ENCODE peak calls at places on chromosomes 4 and X, in four cellular contexts. S, T, V and I are unnamed samples. For H3K27me3, the result is how much of the 10 kb centered on the place peaks cover.

GRCh38 chr4:6092131-6092530 is 73.9 kb upstream of the C4orf50 start:
- DNase-seq in S (no peak), T (peak), V (no peak), I (no peak)

GRCh38 chr4:23680616-23681518 is 209.0 kb downstream of the PPARGC1A start:
- DNase-seq in S (no peak), T (no peak), V (no peak), I (no peak)

GRCh38 chr4:87838207-87838606 is 5.4 kb downstream of the MEPE start:
- DNase-seq in S (no peak), T (no peak), V (no peak), I (no peak)

GRCh38 chr4:7451434-7451789 is 16.7 kb upstream of the PSAPL1 start:
- DNase-seq in S (no peak), T (no peak), V (no peak), I (no peak)

GRCh38 chr4:20391224-20391623 is 139.5 kb downstream of the SLIT2 start:
- DNase-seq in S (no peak), T (no peak), V (no peak), I (no peak)

GRCh38 chr4:184591070-184591677 is 58.1 kb downstream of the CASP3 start:
- DNase-seq in S (no peak), T (no peak), V (no peak), I (no peak)

GRCh38 chr4:20444599-20445337 is 193.1 kb downstream of the SLIT2 start:
- DNase-seq in S (no peak), T (no peak), V (no peak), I (no peak)

GRCh38 chrX:107600366-107600765 is 27.9 kb upstream of the PRPS1 start:
- DNase-seq in S (no peak), T (no peak), V (no peak), I (no peak)

GRCh38 chrX:153684447-153685178 is 3.1 kb upstream of the SLC6A8 start:
- DNase-seq in S (peak), T (peak), V (peak), I (no peak)

GRCh38 chr4:112448211-112448745 is 67.7 kb downstream of the NEUROG2 start:
- DNase-seq in S (no peak), T (no peak), V (no peak), I (no peak)

GRCh38 chr4:38889143-38889542 is 21.5 kb downstream of the FAM114A1 start:
- DNase-seq in S (no peak), T (no peak), V (no peak), I (no peak)

GRCh38 chr4:20995591-20995990 is 295.3 kb downstream of the PACRGL start:
- DNase-seq in S (no peak), T (no peak), V (no peak), I (no peak)

GRCh38 chrX:45400380-45400779 is 199.7 kb upstream of the DIPK2B start:
- DNase-seq in S (no peak), T (no peak), V (no peak), I (no peak)

GRCh38 chrX:46912673-46913491 is 661 bp downstream of the JADE3 start:
- DNase-seq in S (peak), T (peak), V (peak), I (peak)

GRCh38 chr4:150327262-150327780 is 249.1 kb downstream of the DCLK2 start:
- DNase-seq in S (no peak), T (no peak), V (no peak), I (no peak)

GRCh38 chr4:96526625-96527024 is 686.7 kb downstream of the PDHA2 start:
- DNase-seq in S (no peak), T (no peak), V (no peak), I (no peak)

GRCh38 chr4:93684571-93684970 is 144.0 kb upstream of the ATOH1 start:
- DNase-seq in S (no peak), T (no peak), V (no peak), I (no peak)

GRCh38 chr4:52260507-52261302 is 209.6 kb downstream of the SPATA18 start:
- DNase-seq in S (no peak), T (peak), V (no peak), I (no peak)

GRCh38 chr4:19403786-19404185 is 847.9 kb upstream of the SLIT2 start:
- DNase-seq in S (no peak), T (no peak), V (no peak), I (no peak)

GRCh38 chr4:186912606-186913005 is 188.9 kb upstream of the FAT1 start:
- DNase-seq in S (no peak), T (no peak), V (no peak), I (no peak)

GRCh38 chrX:55451626-55451989 is 319 bp upstream of the MAGEH1 start:
- DNase-seq in S (no peak), T (no peak), V (no peak), I (no peak)

GRCh38 chr4:121016630-121017029 is 55.7 kb downstream of the NDNF start:
- DNase-seq in S (no peak), T (no peak), V (no peak), I (no peak)

GRCh38 chrX:21683910-21684309 is 25.8 kb upstream of the KLHL34 start:
- DNase-seq in S (no peak), T (no peak), V (no peak), I (no peak)

GRCh38 chr4:763922-764321 is 58.3 kb downstream of the PCGF3 start:
- DNase-seq in S (peak), T (no peak), V (no peak), I (no peak)

GRCh38 chr4:107156443-107156842 is 120.3 kb upstream of the DKK2 start:
- DNase-seq in S (no peak), T (no peak), V (no peak), I (no peak)

GRCh38 chr4:149553959-149554520 is 261.6 kb downstream of the IQCM start:
- DNase-seq in S (no peak), T (no peak), V (no peak), I (no peak)

DNA sequence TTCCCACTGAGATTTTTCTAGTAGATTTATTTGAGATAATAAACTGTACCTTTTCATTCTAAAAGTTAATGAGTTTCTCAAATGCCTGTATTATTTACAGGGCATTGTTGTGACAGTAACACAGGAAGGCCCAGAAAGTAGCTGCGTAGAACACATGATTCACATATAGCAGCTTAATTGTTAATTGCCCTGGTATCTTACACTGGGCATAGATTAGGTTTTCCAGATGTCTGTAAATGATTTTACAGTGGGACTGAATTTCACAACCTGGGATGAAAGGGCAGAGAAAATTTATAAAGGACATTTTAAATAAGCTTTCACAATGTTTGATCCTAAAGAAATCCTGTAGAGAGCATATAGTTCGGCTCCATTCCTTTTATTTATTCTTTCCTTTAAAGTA is 27.6 kb downstream of the UGT8 start:
- DNase-seq in S (no peak), T (no peak), V (no peak), I (no peak)
- H3K27me3 ChIP-seq in S (under half), T (under half), V (under half), I (under half)

DNA sequence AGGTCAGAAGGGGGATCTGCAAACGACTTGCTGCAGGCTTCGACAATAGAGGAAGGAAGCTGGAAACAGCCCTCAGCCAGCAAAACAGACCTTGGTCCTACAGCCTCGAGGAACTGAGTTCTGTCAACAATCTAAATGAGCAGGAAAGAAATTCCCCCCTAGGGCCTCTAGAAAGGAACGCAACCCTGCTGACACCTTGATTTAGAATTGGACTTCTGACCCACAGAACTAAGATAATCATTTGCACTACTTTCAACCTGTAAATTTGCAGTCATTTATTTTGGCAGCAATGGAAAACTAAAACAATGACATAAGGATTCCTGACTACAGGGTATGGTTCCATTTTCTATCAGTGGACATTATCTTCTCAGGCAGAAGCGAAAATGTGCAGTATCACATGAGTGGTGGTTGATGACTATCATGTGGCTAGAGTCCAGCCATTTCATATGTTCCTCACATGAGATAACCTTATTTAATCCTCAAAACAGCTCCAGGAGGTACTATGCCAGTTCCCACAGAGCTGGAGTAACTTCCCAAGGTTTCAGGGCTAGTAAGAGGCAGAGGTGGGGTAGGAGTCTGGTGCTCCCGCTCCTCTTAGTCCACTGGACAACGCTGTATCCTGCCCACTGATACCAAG is 61.6 kb downstream of the SAT1 start:
- DNase-seq in S (no peak), T (no peak), V (no peak), I (no peak)
- H3K27ac ChIP-seq in S (no peak), T (peak), V (no peak), I (no peak)

DNA sequence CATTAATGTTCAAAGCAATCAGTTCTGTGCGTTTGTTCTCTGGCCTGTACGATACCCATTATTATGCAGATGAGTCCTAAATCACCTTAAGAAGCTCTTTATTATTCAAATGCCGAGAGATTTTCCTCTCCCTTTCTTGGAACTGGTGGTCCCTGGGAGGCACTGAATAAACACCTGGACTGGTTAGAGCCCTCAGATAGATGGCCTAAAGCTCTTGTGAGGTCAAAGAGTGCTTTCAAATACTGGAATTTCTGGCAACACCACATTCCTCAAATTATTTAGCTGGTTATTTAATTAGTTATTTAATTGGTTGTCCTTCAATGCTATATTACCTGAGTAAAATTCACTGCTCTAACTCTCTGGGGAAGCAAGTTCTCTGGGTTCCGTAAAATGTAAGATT is 3.0 kb downstream of the ARHGEF38 start:
- DNase-seq in S (no peak), T (no peak), V (no peak), I (no peak)
- H3K27me3 ChIP-seq in S (under half), T (under half), V (under half), I (under half)

DNA sequence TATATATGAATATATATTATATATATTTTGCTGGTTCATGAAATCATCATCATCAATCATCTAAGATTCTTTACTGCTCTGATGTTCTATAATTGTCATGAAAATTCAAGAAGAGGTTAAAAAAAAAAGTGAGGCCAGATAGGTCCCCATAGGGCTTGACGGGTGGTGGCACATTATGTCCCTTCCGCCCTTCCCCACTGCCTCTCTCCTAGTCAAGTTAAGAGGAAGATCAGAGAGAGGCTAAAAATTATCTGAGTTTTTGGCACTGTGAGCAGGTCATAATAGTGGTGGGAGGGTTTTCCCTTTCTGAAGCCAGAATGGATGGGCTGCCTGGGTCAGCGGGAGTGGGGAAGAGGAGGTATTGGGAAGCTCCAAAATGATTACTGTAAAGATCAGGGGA is 5.4 kb downstream of the SYNPO2 start:
- DNase-seq in S (no peak), T (no peak), V (no peak), I (no peak)
- H3K27ac ChIP-seq in S (peak), T (peak), V (no peak), I (no peak)